ENCODE peak calls at places on chromosomes 6 and 20, in six cellular contexts. One of them, this sample, is unnamed.

GRCh38 chr6:52161689-52162438 is 24.3 kb upstream of the IL17A start:
- DNase-seq in activated T-helper 9 cell treated with anti-CD3 and anti-CD28 coated beads, Interleukin-2, amount 50 U/mL, for 16 hours: no peak
- DNase-seq in M059J: no peak
- DNase-seq in CD4-positive, alpha-beta T cell: no peak
- DNase-seq in iris pigment epithelial cell: no peak
- DNase-seq in AG04450: no peak
- DNase-seq in this sample: no peak

GRCh38 chr6:73516712-73517489 is 3.9 kb downstream of the EEF1A1 start:
- DNase-seq in activated T-helper 9 cell treated with anti-CD3 and anti-CD28 coated beads, Interleukin-2, amount 50 U/mL, for 16 hours: no peak
- DNase-seq in M059J: peak; percentile 34
- DNase-seq in CD4-positive, alpha-beta T cell: no peak
- DNase-seq in iris pigment epithelial cell: no peak
- DNase-seq in AG04450: no peak
- DNase-seq in this sample: peak; percentile 34

GRCh38 chr20:7346562-7346961 is 579.1 kb downstream of the BMP2 start:
- DNase-seq in activated T-helper 9 cell treated with anti-CD3 and anti-CD28 coated beads, Interleukin-2, amount 50 U/mL, for 16 hours: no peak
- DNase-seq in M059J: peak; percentile 6
- DNase-seq in CD4-positive, alpha-beta T cell: no peak
- DNase-seq in iris pigment epithelial cell: no peak
- DNase-seq in AG04450: no peak
- DNase-seq in this sample: no peak

GRCh38 chr6:169677096-169677495 is 24.7 kb downstream of the WDR27 start:
- DNase-seq in activated T-helper 9 cell treated with anti-CD3 and anti-CD28 coated beads, Interleukin-2, amount 50 U/mL, for 16 hours: no peak
- DNase-seq in M059J: peak; percentile 83
- DNase-seq in CD4-positive, alpha-beta T cell: no peak
- DNase-seq in iris pigment epithelial cell: peak; percentile 41
- DNase-seq in AG04450: no peak
- DNase-seq in this sample: no peak

GRCh38 chr6:32965901-32966300 is 2.5 kb upstream of the BRD2 start:
- DNase-seq in activated T-helper 9 cell treated with anti-CD3 and anti-CD28 coated beads, Interleukin-2, amount 50 U/mL, for 16 hours: no peak
- DNase-seq in M059J: no peak
- DNase-seq in CD4-positive, alpha-beta T cell: no peak
- DNase-seq in iris pigment epithelial cell: no peak
- DNase-seq in AG04450: no peak
- DNase-seq in this sample: no peak

GRCh38 chr6:113122060-113122459 is 735.1 kb upstream of the MARCKS start:
- DNase-seq in activated T-helper 9 cell treated with anti-CD3 and anti-CD28 coated beads, Interleukin-2, amount 50 U/mL, for 16 hours: no peak
- DNase-seq in M059J: peak; percentile 99
- DNase-seq in CD4-positive, alpha-beta T cell: no peak
- DNase-seq in iris pigment epithelial cell: peak; percentile 94
- DNase-seq in AG04450: no peak
- DNase-seq in this sample: peak; percentile 62

GRCh38 chr6:163485388-163485851 is 70.9 kb downstream of the QKI start:
- DNase-seq in activated T-helper 9 cell treated with anti-CD3 and anti-CD28 coated beads, Interleukin-2, amount 50 U/mL, for 16 hours: no peak
- DNase-seq in M059J: peak; percentile 6
- DNase-seq in CD4-positive, alpha-beta T cell: no peak
- DNase-seq in iris pigment epithelial cell: peak; percentile 53
- DNase-seq in AG04450: no peak
- DNase-seq in this sample: no peak

GRCh38 chr6:14354919-14355572 is 237.5 kb downstream of the CD83 start:
- DNase-seq in activated T-helper 9 cell treated with anti-CD3 and anti-CD28 coated beads, Interleukin-2, amount 50 U/mL, for 16 hours: no peak
- DNase-seq in M059J: peak; percentile 98
- DNase-seq in CD4-positive, alpha-beta T cell: no peak
- DNase-seq in iris pigment epithelial cell: peak; percentile 85
- DNase-seq in AG04450: peak; percentile 45
- DNase-seq in this sample: peak; percentile 30